ENCODE peak calls at places on chromosome 2, in eight cellular contexts. Y is transverse colon, W is H1, X is stomach, C is ovary, A is tibial nerve, F is sigmoid colon, E is A549. S is an unnamed sample.

GRCh38 chr2:144666032-144666431 is 146.1 kb upstream of the ZEB2 start:
- DNase-seq in Y (no peak), A (no peak), W (no peak), X (no peak), E (no peak), C (no peak), F (no peak), S (no peak)

GRCh38 chr2:9441556-9441955 is 18.1 kb downstream of the CPSF3 start:
- DNase-seq in F (no peak), X (no peak), E (no peak), A (no peak), W (no peak), Y (no peak), C (no peak), S (no peak)

GRCh38 chr2:32721376-32721775 is 93.5 kb downstream of the TTC27 start:
- DNase-seq in Y (no peak), A (no peak), W (no peak), C (no peak), X (no peak), E (no peak), F (no peak), S (no peak)

GRCh38 chr2:20353597-20353996 is 3.0 kb upstream of the PUM2 start:
- DNase-seq in A (no peak), Y (no peak), F (no peak), C (no peak), E (no peak), X (no peak), W (no peak), S (no peak)

GRCh38 chr2:181686566-181687185 is 6.4 kb upstream of the NEUROD1 start:
- DNase-seq in A (no peak), E (no peak), F (no peak), W (no peak), X (no peak), Y (no peak), C (no peak), S (no peak)

GRCh38 chr2:62197017-62197586 is 1.2 kb downstream of the B3GNT2 start:
- DNase-seq in W (no peak), Y (peak; percentile 32), A (no peak), E (no peak), F (no peak), C (peak; percentile 46), X (no peak), S (no peak)

GRCh38 chr2:234463626-234464290 is 33.1 kb downstream of the ARL4C start:
- DNase-seq in E (peak; percentile 73), X (peak; percentile 71), C (no peak), Y (peak; percentile 29), F (no peak), A (no peak), W (no peak), S (no peak)

GRCh38 chr2:141711627-141712026 is 419.2 kb downstream of the LRP1B start:
- DNase-seq in W (no peak), Y (no peak), E (no peak), C (no peak), F (no peak), A (no peak), X (no peak), S (no peak)

GRCh38 chr2:137963535-137964065 is 673 bp upstream of the HNMT start:
- DNase-seq in E (no peak), C (no peak), W (no peak), X (no peak), Y (no peak), A (no peak), F (no peak), S (no peak)

GRCh38 chr2:137966043-137966442 is 1.8 kb downstream of the HNMT start:
- DNase-seq in Y (no peak), W (no peak), X (no peak), F (no peak), C (no peak), E (no peak), A (no peak), S (no peak)

GRCh38 chr2:137964859-137965459 is 686 bp downstream of the HNMT start:
- DNase-seq in E (no peak), F (no peak), W (no peak), Y (no peak), C (no peak), A (no peak), X (no peak), S (no peak)

GRCh38 chr2:137961602-137962001 is 2.7 kb upstream of the HNMT start:
- DNase-seq in Y (no peak), F (no peak), W (no peak), E (no peak), X (no peak), A (no peak), C (no peak), S (no peak)

DNA sequence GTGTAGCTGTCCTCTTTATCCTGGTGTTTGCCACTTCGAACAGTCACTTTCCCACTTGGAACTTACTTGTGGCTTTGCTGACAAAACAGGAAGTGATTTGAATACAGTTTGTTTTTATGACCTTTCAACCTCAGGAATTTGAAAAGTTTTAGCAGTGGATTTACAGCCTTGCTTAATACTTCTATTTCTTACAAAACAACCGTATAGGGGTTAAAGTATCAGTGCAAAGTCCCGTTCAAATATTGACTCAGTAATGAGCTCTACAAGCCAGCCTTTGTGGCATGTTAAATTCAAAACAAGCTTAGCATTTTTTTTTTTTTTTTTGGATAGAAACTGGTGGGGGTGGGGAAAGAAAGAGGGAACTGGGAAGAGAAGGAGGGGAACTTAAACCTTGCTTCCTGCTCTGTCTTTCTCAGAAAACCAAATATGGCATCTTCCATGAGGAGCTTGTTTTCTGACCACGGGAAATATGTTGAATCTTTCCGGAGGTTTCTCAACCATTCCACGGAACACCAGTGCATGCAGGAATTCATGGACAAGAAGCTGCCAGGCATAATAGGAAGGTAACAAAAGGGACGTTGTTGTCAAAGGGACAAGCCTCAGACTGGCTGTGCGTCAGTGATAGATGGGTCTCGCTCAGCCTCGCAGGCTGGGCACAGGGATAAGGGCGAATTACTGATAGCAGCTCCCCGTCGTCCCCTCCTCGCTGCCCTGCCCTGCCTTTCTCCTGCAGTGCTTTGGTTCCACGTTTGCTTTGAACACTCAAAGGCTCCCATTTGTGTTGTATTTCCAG is at the start of gene HNMT:
- DNase-seq in F (peak; percentile 61), W (no peak), Y (peak; percentile 64), C (peak; percentile 55), E (peak; percentile 66), X (peak; percentile 58), A (peak; percentile 34), S (peak; percentile 4)
- TF ChIP-seq EP300 in F (no peak), W (no peak), Y (no peak), C (no peak), E (no peak), X (no peak), A (no peak), S (no peak)

GRCh38 chr2:55403177-55403998 is 16.3 kb downstream of the CCDC88A start:
- DNase-seq in E (no peak), F (no peak), A (no peak), C (no peak), X (no peak), Y (no peak), W (no peak), S (no peak)

GRCh38 chr2:55408946-55409868 is 10.4 kb downstream of the CCDC88A start:
- DNase-seq in Y (no peak), A (no peak), X (no peak), E (no peak), F (no peak), W (no peak), C (no peak), S (no peak)

DNA sequence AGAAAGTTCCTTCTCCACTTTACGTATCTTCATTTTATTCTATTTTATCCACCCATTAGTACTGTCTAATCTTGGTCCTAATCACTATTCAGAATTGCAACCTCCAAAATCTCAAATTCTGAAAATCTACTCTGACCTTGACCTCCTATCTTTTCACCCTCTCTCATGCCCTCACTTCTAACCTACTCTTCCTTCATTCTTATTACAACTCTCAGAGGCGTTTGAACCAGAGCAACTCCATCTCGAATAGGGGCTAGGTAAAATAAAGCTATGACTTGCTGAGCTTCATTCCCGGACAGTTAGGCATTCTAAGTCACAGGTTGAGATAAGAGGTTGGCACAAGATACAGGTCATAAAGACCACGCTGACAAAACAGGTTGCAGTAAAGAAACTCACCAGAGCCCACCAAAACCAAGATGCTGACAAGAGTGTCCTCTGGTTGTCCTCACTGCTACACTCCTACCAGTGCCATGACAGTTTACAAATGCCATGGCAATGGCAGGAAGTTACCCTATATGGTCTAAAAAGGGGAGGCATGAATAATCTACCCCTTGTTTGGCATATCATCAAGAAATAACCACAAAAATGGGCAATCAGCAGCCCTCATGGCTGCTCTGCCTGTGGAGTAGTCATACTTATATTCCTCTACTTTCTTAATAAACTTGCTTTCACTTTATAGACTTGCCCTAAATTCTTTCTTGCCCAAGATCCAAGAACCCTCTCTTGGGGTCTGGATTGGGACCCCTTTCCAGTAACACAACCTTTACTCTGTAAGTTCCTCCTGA is 11.4 kb downstream of the CCDC88A start:
- DNase-seq in W (no peak), E (no peak), C (no peak), F (no peak), A (no peak), Y (no peak), X (no peak), S (no peak)
- H3K4me3 ChIP-seq in W (peak overlapping the region; percentile 25), E (no peak overlapping the region), C (no peak overlapping the region), F (no peak overlapping the region), A (no peak overlapping the region), Y (no peak overlapping the region), X (no peak overlapping the region), S (no peak overlapping the region)

GRCh38 chr2:200320344-200320743 is 13.9 kb downstream of the SPATS2L start:
- DNase-seq in Y (no peak), X (no peak), E (no peak), A (no peak), C (no peak), F (no peak), W (no peak), S (no peak)

GRCh38 chr2:200319587-200320337 is 13.3 kb downstream of the SPATS2L start:
- DNase-seq in C (no peak), X (no peak), E (peak; percentile 55), Y (no peak), A (no peak), F (no peak), W (no peak), S (no peak)

GRCh38 chr2:200318940-200319435 is 12.5 kb downstream of the SPATS2L start:
- DNase-seq in C (no peak), Y (no peak), X (no peak), E (no peak), A (no peak), F (no peak), W (no peak), S (no peak)

GRCh38 chr2:200314976-200315567 is 8.6 kb downstream of the SPATS2L start:
- DNase-seq in Y (no peak), C (no peak), W (no peak), F (no peak), X (no peak), E (no peak), A (no peak), S (no peak)

DNA sequence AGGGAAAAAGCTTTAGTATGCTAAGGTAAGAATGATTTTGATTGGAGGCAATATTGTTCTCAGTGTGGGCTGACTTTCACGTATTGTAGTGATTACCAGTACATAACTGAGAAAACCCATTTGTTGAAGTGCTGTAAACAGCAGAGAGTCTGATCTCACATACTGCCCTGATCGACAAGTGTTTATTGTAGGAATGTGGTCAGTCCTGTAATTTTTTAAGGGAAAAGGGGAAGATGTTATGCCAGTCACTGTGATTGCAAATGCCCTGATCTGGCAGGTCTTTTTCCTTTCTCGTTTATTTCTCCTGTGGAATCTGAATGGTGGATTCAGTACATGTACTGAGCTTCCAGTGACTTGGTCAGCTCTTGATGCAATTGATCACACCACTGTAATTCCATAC is 11.5 kb downstream of the SPATS2L start:
- DNase-seq in W (no peak), C (no peak), E (no peak), Y (no peak), F (no peak), A (no peak), X (no peak), S (no peak)
- H3K4me1 ChIP-seq in W (peaks cover 3% of the 10 kb centered on the region), C (peaks cover 5% of the 10 kb centered on the region), E (peaks cover 78% of the 10 kb centered on the region), Y (no peaks in the 10 kb centered on the region), F (peaks cover 82% of the 10 kb centered on the region), A (peaks cover 3% of the 10 kb centered on the region), X (peaks cover 62% of the 10 kb centered on the region), S (peaks cover 19% of the 10 kb centered on the region)

GRCh38 chr2:56739421-56739820 is 555.6 kb downstream of the CCDC85A start:
- DNase-seq in X (no peak), F (no peak), Y (no peak), A (no peak), E (no peak), C (no peak), W (no peak), S (no peak)

GRCh38 chr2:56743807-56744206 is 560.0 kb downstream of the CCDC85A start:
- DNase-seq in F (no peak), C (no peak), Y (no peak), W (no peak), E (no peak), X (no peak), A (no peak), S (no peak)

GRCh38 chr2:56741601-56742102 is 557.9 kb downstream of the CCDC85A start:
- DNase-seq in W (no peak), F (no peak), Y (no peak), C (no peak), X (no peak), E (peak; percentile 91), A (no peak), S (peak; percentile 58)
- TF ChIP-seq EP300 in W (no peak), F (no peak), Y (no peak), C (no peak), X (no peak), E (peak; percentile 72), A (no peak), S (no peak)

S was measured in upper lobe of left lung.